ENCODE peak calls at places on chromosomes 11 and 22, in six cellular contexts. R, I, E, Q, P and K are unnamed samples.

GRCh38 chr22:47295226-47295901 is 532.9 kb downstream of the TBC1D22A start:
- DNase-seq in R (no peak), I (no peak), E (no peak), Q (no peak), P (no peak), K (no peak)

GRCh38 chr11:132519226-132519860 is 1013.0 kb downstream of the OPCML start:
- DNase-seq in R (no peak), I (peak; percentile 4), E (no peak), Q (peak; percentile 4), P (no peak), K (no peak)

GRCh38 chr11:1449516-1450270 is 36.9 kb downstream of the MOB2 start:
- DNase-seq in R (no peak), I (no peak), E (no peak), Q (no peak), P (no peak), K (no peak)

GRCh38 chr22:44752285-44753188 is at the start of gene ARHGAP8:
- DNase-seq in R (no peak), I (no peak), E (no peak), Q (no peak), P (no peak), K (peak; percentile 53)

GRCh38 chr11:125583496-125583895 is 9.2 kb upstream of the STT3A start:
- DNase-seq in R (no peak), I (no peak), E (no peak), Q (no peak), P (no peak), K (no peak)

GRCh38 chr22:45493286-45493771 is 9.4 kb upstream of the FBLN1 start:
- DNase-seq in R (no peak), I (no peak), E (peak; percentile 35), Q (no peak), P (peak; percentile 33), K (no peak)

GRCh38 chr11:2309251-2310072 is 7.6 kb downstream of the TSPAN32 start:
- DNase-seq in R (no peak), I (no peak), E (no peak), Q (no peak), P (no peak), K (no peak)

GRCh38 chr22:34587357-34588356 is 478.3 kb upstream of the ISX start:
- DNase-seq in R (no peak), I (no peak), E (no peak), Q (no peak), P (no peak), K (no peak)

GRCh38 chr11:43947003-43947500 is 4.6 kb downstream of the C11orf96 start:
- DNase-seq in R (peak; percentile 55), I (no peak), E (no peak), Q (peak; percentile 47), P (peak; percentile 71), K (peak; percentile 34)

GRCh38 chr11:82907376-82907775 is 5.8 kb downstream of the DDIAS start:
- DNase-seq in R (no peak), I (no peak), E (no peak), Q (no peak), P (no peak), K (no peak)

GRCh38 chr11:129145276-129145675 is 46.8 kb downstream of the ARHGAP32 start:
- DNase-seq in R (no peak), I (no peak), E (no peak), Q (no peak), P (no peak), K (no peak)

GRCh38 chr11:125350206-125351044 is 145.6 kb downstream of the FEZ1 start:
- DNase-seq in R (no peak), I (no peak), E (no peak), Q (no peak), P (no peak), K (no peak)

GRCh38 chr11:115996808-115997188 is 492.6 kb upstream of the CADM1 start:
- DNase-seq in R (no peak), I (no peak), E (no peak), Q (no peak), P (no peak), K (no peak)

GRCh38 chr11:57299150-57299737 is 25.5 kb downstream of the TNKS1BP1 start:
- DNase-seq in R (peak; percentile 33), I (no peak), E (no peak), Q (no peak), P (no peak), K (no peak)

GRCh38 chr11:58829736-58830135 is 14.8 kb downstream of the GLYATL2 start:
- DNase-seq in R (no peak), I (peak; percentile 9), E (no peak), Q (peak; percentile 78), P (peak; percentile 35), K (peak; percentile 68)

GRCh38 chr22:17120711-17121234 is 387 bp downstream of the TMEM121B start:
- DNase-seq in R (no peak), I (no peak), E (no peak), Q (no peak), P (no peak), K (peak; percentile 13)
- H3K4me3 ChIP-seq in R (peak overlapping the region; percentile 44), I (peak overlapping the region; percentile 38), E (peak overlapping the region; percentile 25), Q (peak overlapping the region; percentile 47), P (peak overlapping the region; percentile 35), K (no peak overlapping the region)

GRCh38 chr11:69683764-69684333 is 8.7 kb upstream of the LTO1 start:
- DNase-seq in R (peak; percentile 64), I (no peak), E (no peak), Q (no peak), P (peak; percentile 20), K (peak; percentile 46)
- TF ChIP-seq CTCF in R (peak; percentile 66), I (peak; percentile 63), E (peak; percentile 28), Q (peak; percentile 30), P (peak; percentile 56), K (peak; percentile 56)

GRCh38 chr11:119361056-119361787 is 14.7 kb upstream of the MFRP start:
- DNase-seq in R (peak; percentile 74), I (peak; percentile 70), E (peak; percentile 79), Q (peak; percentile 87), P (peak; percentile 74), K (peak; percentile 97)

GRCh38 chr11:119363874-119364590 is 17.5 kb downstream of the USP2 start:
- DNase-seq in R (no peak), I (no peak), E (no peak), Q (no peak), P (no peak), K (peak; percentile 57)

GRCh38 chr11:119363081-119363861 is 16.8 kb upstream of the MFRP start:
- DNase-seq in R (no peak), I (no peak), E (no peak), Q (no peak), P (no peak), K (no peak)

GRCh38 chr11:119362741-119363080 is 16.2 kb upstream of the MFRP start:
- DNase-seq in R (no peak), I (no peak), E (no peak), Q (no peak), P (no peak), K (no peak)

GRCh38 chr11:119361961-119362725 is 15.6 kb upstream of the MFRP start:
- DNase-seq in R (no peak), I (no peak), E (no peak), Q (no peak), P (no peak), K (no peak)
- H3K4me3 ChIP-seq in R (no peak overlapping the region), I (no peak overlapping the region), E (no peak overlapping the region), Q (no peak overlapping the region), P (no peak overlapping the region), K (no peak overlapping the region)

GRCh38 chr11:12287374-12288211 is 89.8 kb upstream of the PARVA start:
- DNase-seq in R (peak; percentile 95), I (peak; percentile 98), E (peak; percentile 59), Q (peak; percentile 99), P (peak; percentile 99), K (peak; percentile 93)
- TF ChIP-seq CTCF in R (peak; percentile 67), I (peak; percentile 76), E (no peak), Q (peak; percentile 60), P (peak; percentile 68), K (peak; percentile 69)

DNA sequence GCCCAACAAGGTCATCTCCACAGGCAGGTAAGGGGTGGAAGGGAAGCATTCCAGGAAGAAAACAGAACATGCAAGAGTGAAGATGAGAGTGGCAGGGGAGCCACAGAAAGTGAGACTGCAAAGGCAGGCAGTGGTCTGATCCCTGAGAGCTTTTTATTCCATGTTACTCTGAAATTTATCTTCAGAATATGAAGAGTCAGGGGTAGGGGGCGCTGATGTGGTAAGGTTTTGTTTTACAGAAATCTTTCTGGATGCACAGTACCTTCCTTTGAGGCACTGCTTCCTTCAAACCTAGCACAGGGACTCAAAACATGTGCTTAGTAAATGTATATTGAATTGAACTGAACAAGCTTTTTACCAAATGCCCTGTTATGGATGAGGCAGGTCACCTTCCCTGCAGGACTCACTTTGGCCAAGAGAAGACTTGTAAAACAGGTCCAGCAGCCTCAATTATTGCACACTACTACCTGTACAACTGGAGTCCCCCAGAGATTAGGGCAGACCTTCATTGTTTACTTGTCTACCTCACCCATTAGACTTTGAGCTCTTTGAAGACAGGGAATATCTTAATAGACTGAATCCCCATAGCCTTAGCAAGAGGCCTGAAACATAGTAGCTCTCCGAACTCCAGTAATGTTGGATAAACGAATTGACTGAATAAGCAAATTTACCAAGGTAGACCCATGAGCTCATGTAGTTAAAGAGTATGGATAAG is 2.2 kb downstream of the PAK1 start:
- DNase-seq in R (peak; percentile 22), I (no peak), E (no peak), Q (no peak), P (no peak), K (peak; percentile 73)
- H3K4me3 ChIP-seq in R (no peak overlapping the region), I (no peak overlapping the region), E (no peak overlapping the region), Q (no peak overlapping the region), P (no peak overlapping the region), K (no peak overlapping the region)

DNA sequence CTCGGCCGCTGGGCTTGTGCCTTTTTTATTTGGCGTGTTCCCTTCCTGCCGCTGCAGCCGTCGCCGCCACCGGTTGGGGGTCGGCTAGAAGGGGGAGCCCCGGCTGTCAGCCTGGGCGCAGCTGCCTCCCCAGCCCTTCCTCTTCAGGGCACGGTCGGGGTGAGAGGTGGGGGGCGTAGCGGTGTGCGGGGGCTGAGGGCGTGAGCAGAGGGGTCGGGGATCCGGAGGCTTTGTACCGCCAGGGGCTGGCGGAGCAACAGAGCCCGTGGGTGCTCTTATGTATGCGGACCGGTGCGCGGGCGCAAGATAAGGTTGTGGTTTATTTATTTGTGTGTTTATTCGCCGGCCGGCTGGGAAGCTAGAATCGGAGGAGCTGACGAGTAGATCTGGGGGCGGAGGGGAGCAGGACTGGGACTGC is 482 bp downstream of the ZBTB16 start:
- DNase-seq in R (peak; percentile 29), I (no peak), E (peak; percentile 40), Q (no peak), P (peak; percentile 62), K (peak; percentile 55)
- TF ChIP-seq CTCF in R (no peak), I (peak; percentile 23), E (no peak), Q (no peak), P (no peak), K (no peak)

GRCh38 chr11:66126064-66126463 is 56.0 kb downstream of the PACS1 start:
- DNase-seq in R (no peak), I (no peak), E (no peak), Q (no peak), P (no peak), K (peak; percentile 88)
- H3K4me3 ChIP-seq in R (no peak overlapping the region), I (no peak overlapping the region), E (no peak overlapping the region), Q (no peak overlapping the region), P (no peak overlapping the region), K (no peak overlapping the region)

GRCh38 chr11:79400717-79401330 is 40.0 kb downstream of the TENM4 start:
- DNase-seq in R (peak; percentile 34), I (no peak), E (no peak), Q (peak; percentile 25), P (peak; percentile 47), K (peak; percentile 70)
- TF ChIP-seq CTCF in R (peak; percentile 50), I (peak; percentile 87), E (peak; percentile 49), Q (peak; percentile 63), P (peak; percentile 82), K (peak; percentile 90)